ENCODE peak calls at places on chromosomes 3 and 15, in six cellular contexts. J is H9, E is IMR-90, O is mesenchymal stem cell, G is H1, P is neuronal stem cell. A is an unnamed sample.

GRCh38 chr15:27831384-27832262 is 267.5 kb downstream of the OCA2 start:
- DNase-seq in E (no peak), G (no peak), O (no peak), P (no peak), J (no peak), A (no peak)

GRCh38 chr15:38745611-38746010 is 181.0 kb upstream of the RASGRP1 start:
- DNase-seq in J (no peak), G (no peak), O (peak), P (no peak), E (no peak), A (no peak)

GRCh38 chr15:81785181-81785580 is 260.6 kb downstream of the MEX3B start:
- DNase-seq in O (no peak), E (no peak), J (no peak), G (no peak), P (no peak), A (no peak)

GRCh38 chr3:81838455-81838854 is 77.0 kb upstream of the GBE1 start:
- DNase-seq in J (no peak), E (no peak), P (no peak), O (no peak), G (no peak), A (no peak)

GRCh38 chr3:156174229-156174847 is 54.0 kb downstream of the KCNAB1 start:
- DNase-seq in G (no peak), O (no peak), J (no peak), E (peak), P (no peak), A (peak)

GRCh38 chr15:40310001-40310959 is 2.5 kb upstream of the PLCB2 start:
- DNase-seq in E (peak), J (peak), P (no peak), O (peak), G (peak), A (peak)

GRCh38 chr3:48770187-48770502 is 53.1 kb upstream of the IP6K2 start:
- DNase-seq in P (no peak), J (no peak), G (no peak), O (no peak), E (no peak), A (no peak)

GRCh38 chr3:48543271-48543866 is 13.2 kb downstream of the PFKFB4 start:
- DNase-seq in E (no peak), G (no peak), O (no peak), J (peak), P (no peak), A (no peak)

GRCh38 chr15:28273468-28273867 is 48.5 kb downstream of the HERC2 start:
- DNase-seq in G (no peak), O (peak), P (peak), E (peak), J (peak), A (peak)

DNA sequence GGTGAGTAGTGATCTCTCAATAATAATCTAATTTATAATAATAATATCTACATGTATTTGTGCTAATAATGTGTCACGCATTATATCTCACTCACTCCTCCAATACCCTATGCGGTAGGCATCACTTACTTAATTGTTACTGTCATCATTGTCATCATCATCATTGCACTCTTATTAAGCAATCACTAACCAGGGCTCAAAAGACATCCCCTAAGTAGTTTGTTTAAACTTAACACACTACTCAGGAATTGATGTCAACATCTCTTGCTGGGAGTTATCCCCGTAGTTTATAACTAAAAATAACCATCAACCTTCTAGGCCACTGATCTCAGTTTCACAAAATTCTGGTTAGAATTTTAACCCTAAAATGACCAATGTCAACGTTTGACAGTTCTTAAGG is 56.8 kb upstream of the ICE2 start:
- DNase-seq in J (no peak), E (peak), P (no peak), O (peak), G (no peak), A (no peak)
- H2BK15ac ChIP-seq in J (no peak), E (no peak), P (no peak), O (no peak), G (no peak), A (no peak)

GRCh38 chr3:83457516-83457915 is 1501.3 kb upstream of the CADM2 start:
- DNase-seq in J (no peak), E (no peak), G (no peak), P (no peak), O (no peak), A (peak)
- H2BK15ac ChIP-seq in J (no peak), E (no peak), G (no peak), P (no peak), O (no peak), A (no peak)

GRCh38 chr3:191430103-191430502 is 30.9 kb upstream of the PYDC2 start:
- DNase-seq in E (no peak), O (no peak), G (no peak), P (no peak), J (no peak), A (no peak)

GRCh38 chr3:191428177-191428576 is 32.8 kb upstream of the PYDC2 start:
- DNase-seq in P (no peak), O (no peak), G (no peak), E (no peak), J (no peak), A (no peak)

GRCh38 chr3:191425322-191425734 is 35.6 kb upstream of the PYDC2 start:
- DNase-seq in J (no peak), G (no peak), P (no peak), E (no peak), O (no peak), A (no peak)

DNA sequence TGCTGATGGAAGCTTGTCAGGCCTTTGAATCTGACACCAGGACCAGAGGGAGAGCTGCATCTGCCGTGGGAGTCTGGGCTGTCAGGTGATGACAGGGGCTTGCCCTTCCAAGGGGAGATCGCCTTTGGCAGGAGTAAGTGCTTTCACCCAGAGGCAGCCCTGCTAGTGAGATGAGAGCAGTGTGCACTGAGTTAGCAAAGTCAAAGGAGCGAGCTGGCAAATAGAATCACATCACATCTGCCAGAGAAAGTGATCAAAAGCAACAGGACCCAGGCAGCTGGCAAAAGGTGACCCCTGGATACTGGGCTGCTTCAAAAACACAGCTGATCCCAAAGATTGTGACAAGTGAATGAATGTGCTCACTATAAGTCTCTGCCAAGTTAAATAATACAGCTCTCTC is 36.1 kb upstream of the PYDC2 start:
- DNase-seq in E (no peak), J (no peak), P (no peak), O (no peak), G (no peak), A (no peak)
- H2BK15ac ChIP-seq in E (no peak), J (no peak), P (no peak), O (no peak), G (no peak), A (no peak)

GRCh38 chr3:110165344-110165743 is 828.0 kb upstream of the DPPA4 start:
- DNase-seq in G (no peak), P (no peak), O (peak), E (peak), J (no peak), A (no peak)

GRCh38 chr3:110165753-110166152 is 828.4 kb upstream of the DPPA4 start:
- DNase-seq in O (peak), J (peak), P (no peak), E (no peak), G (no peak), A (peak)

GRCh38 chr3:110164632-110165240 is 827.4 kb upstream of the DPPA4 start:
- DNase-seq in O (peak), G (no peak), J (no peak), E (peak), P (no peak), A (peak)

GRCh38 chr3:110166791-110167190 is 829.4 kb upstream of the DPPA4 start:
- DNase-seq in O (no peak), G (no peak), J (no peak), E (no peak), P (no peak), A (no peak)
- H2BK15ac ChIP-seq in O (no peak), G (no peak), J (no peak), E (no peak), P (no peak), A (no peak)

DNA sequence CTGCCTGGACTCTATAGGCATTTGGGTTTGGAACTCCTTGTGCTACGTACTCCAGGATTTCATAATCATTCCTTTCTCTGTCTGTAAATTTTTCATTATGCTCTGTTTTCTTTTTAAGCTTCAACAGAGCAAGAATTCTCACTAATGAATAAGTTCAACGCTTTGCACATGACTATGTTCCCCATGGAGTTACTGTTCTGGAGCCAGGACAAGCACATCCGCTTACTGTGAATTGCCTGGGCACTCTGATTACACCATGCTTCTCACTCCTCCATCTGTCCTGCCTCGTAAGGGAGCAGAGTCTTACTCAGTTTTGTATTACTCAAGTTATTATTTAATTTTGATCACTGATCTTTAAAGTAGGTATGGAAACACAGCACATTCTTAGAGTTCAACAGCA is 472.7 kb downstream of the RAP2B start:
- DNase-seq in O (no peak), J (no peak), E (no peak), P (no peak), G (no peak), A (no peak)
- H2BK15ac ChIP-seq in O (no peak), J (no peak), E (no peak), P (no peak), G (no peak), A (no peak)

GRCh38 chr3:133943639-133944131 is 48.0 kb upstream of the RAB6B start:
- DNase-seq in O (peak), P (no peak), E (peak), J (peak), G (no peak), A (no peak)

GRCh38 chr3:133944181-133944580 is 48.5 kb upstream of the RAB6B start:
- DNase-seq in G (no peak), P (no peak), J (no peak), E (peak), O (peak), A (no peak)

GRCh38 chr3:133944641-133945441 is 49.2 kb upstream of the RAB6B start:
- DNase-seq in O (peak), J (no peak), G (no peak), P (no peak), E (peak), A (no peak)

GRCh38 chr3:133941390-133941789 is 45.7 kb upstream of the RAB6B start:
- DNase-seq in P (no peak), O (no peak), E (peak), J (peak), G (peak), A (no peak)

GRCh38 chr3:133942761-133943535 is 47.3 kb upstream of the RAB6B start:
- DNase-seq in P (no peak), E (no peak), J (peak), G (no peak), O (no peak), A (no peak)
- H2BK15ac ChIP-seq in P (no peak), E (peak), J (no peak), G (no peak), O (no peak), A (no peak)

GRCh38 chr15:99562238-99562637 is 3.5 kb upstream of the MEF2A start:
- DNase-seq in O (no peak), P (no peak), E (no peak), G (no peak), J (no peak), A (peak)

GRCh38 chr15:99564221-99565030 is 1.4 kb upstream of the MEF2A start:
- DNase-seq in G (no peak), P (no peak), O (peak), E (peak), J (peak), A (peak)

GRCh38 chr15:99558571-99558970 is 7.2 kb upstream of the MEF2A start:
- DNase-seq in G (no peak), P (no peak), E (no peak), O (no peak), J (no peak), A (no peak)

GRCh38 chr15:99565031-99565280 is 828 bp upstream of the MEF2A start:
- DNase-seq in P (no peak), J (peak), E (no peak), G (peak), O (no peak), A (peak)

DNA sequence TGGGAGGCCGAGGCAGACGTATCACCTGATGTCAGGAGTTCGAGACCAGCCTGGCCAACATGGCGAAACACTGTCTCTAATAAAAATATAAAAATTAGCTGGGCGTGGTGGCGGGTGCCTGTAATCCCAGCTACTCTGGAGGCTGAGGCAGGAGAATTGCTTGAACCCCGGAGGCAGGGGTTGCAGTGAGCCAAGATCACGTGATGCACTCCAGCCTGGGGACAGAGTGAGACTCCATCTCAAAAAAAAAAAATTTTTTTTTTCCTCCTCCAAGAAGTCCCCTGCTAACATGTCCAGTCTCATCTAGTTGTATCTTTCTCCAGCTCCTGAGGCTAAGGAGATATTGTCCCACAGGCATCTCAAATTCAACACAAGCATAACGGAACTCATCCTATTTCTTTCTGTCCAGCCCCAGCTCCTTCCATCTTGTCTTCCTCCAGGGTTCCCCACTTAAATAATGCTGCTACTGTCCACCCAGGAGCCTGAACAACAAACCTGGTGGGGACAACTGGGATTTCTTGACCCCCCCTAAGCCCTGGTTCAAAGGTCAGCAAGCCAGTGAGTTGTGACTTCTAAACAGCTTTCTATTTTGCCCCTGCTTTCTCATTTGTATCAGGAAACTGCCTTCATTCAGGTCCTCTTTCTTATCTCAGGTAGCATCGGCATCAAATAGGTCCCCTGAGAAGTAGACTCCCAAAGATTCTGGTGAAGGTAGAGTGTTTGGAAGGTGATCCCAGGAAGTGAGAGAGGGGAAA is 4.1 kb upstream of the MEF2A start:
- DNase-seq in E (no peak), O (no peak), P (no peak), G (no peak), J (no peak), A (no peak)
- H2BK15ac ChIP-seq in E (no peak), O (no peak), P (no peak), G (no peak), J (no peak), A (no peak)

DNA sequence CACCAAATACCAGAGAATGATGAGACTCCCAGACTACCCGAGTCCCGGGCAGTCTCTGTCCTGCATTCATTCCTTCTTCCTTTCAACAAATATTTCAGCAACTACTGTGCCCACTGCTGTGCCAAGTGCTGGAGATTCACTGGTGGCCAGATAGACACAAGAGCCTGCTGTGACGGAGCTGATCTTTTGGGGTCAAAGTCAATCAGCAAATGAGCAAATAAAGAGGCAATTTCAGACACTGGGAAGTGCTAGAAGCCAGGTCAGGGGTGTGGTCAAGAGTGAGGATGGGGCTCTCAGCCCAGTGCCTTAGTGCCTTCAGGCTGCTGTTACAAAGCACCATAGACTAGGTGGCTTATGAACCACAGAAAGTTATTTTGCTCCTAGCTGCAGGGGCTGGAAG is 104.9 kb upstream of the IQSEC1 start:
- DNase-seq in P (no peak), J (no peak), E (no peak), O (no peak), G (no peak), A (no peak)
- H2BK15ac ChIP-seq in P (no peak), J (no peak), E (no peak), O (no peak), G (no peak), A (no peak)

DNA sequence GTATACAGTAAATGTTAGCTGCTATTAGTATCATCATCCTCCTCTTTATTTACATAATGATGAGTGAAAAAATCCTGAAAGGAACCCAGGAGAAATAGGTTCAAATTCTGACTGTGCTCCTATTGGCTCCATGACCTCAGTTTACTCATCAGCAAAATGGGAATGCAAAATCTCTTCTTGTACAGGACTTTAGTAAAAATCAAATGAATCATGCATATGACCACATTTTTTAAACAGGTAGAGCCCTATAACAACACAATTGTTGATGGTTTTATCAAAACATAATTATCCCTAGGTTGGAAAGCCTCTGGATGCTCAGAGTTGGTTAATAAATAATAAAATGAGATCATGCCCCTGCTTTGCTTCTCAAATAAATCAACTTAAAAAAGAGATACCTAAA is 16.0 kb upstream of the NR2F2 start:
- DNase-seq in E (no peak), P (no peak), G (no peak), O (no peak), J (no peak), A (no peak)
- H2BK15ac ChIP-seq in E (no peak), P (no peak), G (no peak), O (no peak), J (no peak), A (no peak)

A was measured in mesendoderm.